ENCODE peak calls at places on chromosomes 13 and 19, in six cellular contexts. B is amniotic stem cell; S is omental fat pad; J is posterior vena cava; A is effector CD4-positive, alpha-beta T cell; D is ureter. V is an unnamed sample.

GRCh38 chr13:100214886-100215285 is 126.0 kb downstream of the PCCA start:
- DNase-seq in B (peak), S (no peak), J (no peak), A (no peak), D (no peak), V (peak)

GRCh38 chr13:83549671-83550070 is 332.6 kb downstream of the SLITRK1 start:
- DNase-seq in B (no peak), S (no peak), J (no peak), A (no peak), D (no peak), V (no peak)

GRCh38 chr13:43058836-43059235 is 35.5 kb downstream of the DNAJC15 start:
- DNase-seq in B (no peak), S (no peak), J (no peak), A (no peak), D (no peak), V (no peak)

GRCh38 chr13:71525004-71525403 is 342.0 kb downstream of the DACH1 start:
- DNase-seq in B (no peak), S (no peak), J (no peak), A (no peak), D (no peak), V (no peak)

GRCh38 chr19:48283908-48284307 is 14.0 kb downstream of the ZNF114 start:
- DNase-seq in B (peak), S (no peak), J (peak), A (no peak), D (no peak), V (no peak)

GRCh38 chr13:82947121-82948077 is 934.9 kb downstream of the SLITRK1 start:
- DNase-seq in B (no peak), S (no peak), J (no peak), A (no peak), D (no peak), V (peak)

GRCh38 chr19:5037936-5038335 is 69.0 kb downstream of the KDM4B start:
- DNase-seq in B (no peak), S (no peak), J (no peak), A (no peak), D (no peak), V (no peak)

GRCh38 chr13:51935326-51936171 is 73.8 kb downstream of the CCDC70 start:
- DNase-seq in B (no peak), S (no peak), J (peak), A (no peak), D (no peak), V (peak)

GRCh38 chr19:604355-604754 is 14.7 kb downstream of the HCN2 start:
- DNase-seq in B (no peak), S (no peak), J (no peak), A (no peak), D (no peak), V (no peak)

GRCh38 chr19:2221250-2221831 is 14.8 kb downstream of the PLEKHJ1 start:
- DNase-seq in B (no peak), S (no peak), J (no peak), A (no peak), D (no peak), V (no peak)

V was measured in PC-3.